ENCODE peak calls at places on chromosomes 3 and 15, in four cellular contexts. X, Q, J and S are unnamed samples.

GRCh38 chr15:76197703-76198455 is 113.4 kb downstream of the ETFA start:
- DNase-seq in X (peak; percentile 69), Q (peak; percentile 39), J (no peak), S (no peak)

GRCh38 chr15:45499426-45499825 is 23.1 kb downstream of the SLC30A4 start:
- DNase-seq in X (no peak), Q (no peak), J (no peak), S (no peak)

GRCh38 chr3:177596822-177597271 is 399.6 kb upstream of the TBL1XR1 start:
- DNase-seq in X (no peak), Q (no peak), J (no peak), S (no peak)

GRCh38 chr3:99111235-99111634 is 209.7 kb upstream of the DCBLD2 start:
- DNase-seq in X (no peak), Q (no peak), J (no peak), S (no peak)

GRCh38 chr3:116263842-116264545 is 181.3 kb downstream of the LSAMP start:
- DNase-seq in X (no peak), Q (no peak), J (no peak), S (no peak)

GRCh38 chr3:156957715-156958114 is 131.6 kb downstream of the LEKR1 start:
- DNase-seq in X (no peak), Q (no peak), J (no peak), S (no peak)

GRCh38 chr3:156383433-156384025 is 171.4 kb downstream of the SSR3 start:
- DNase-seq in X (no peak), Q (no peak), J (no peak), S (no peak)

GRCh38 chr3:182255095-182255600 is 538.2 kb upstream of the ATP11B start:
- DNase-seq in X (no peak), Q (no peak), J (no peak), S (no peak)

GRCh38 chr3:70094197-70094596 is 94.7 kb downstream of the SAMMSON start:
- DNase-seq in X (no peak), Q (no peak), J (no peak), S (no peak)

GRCh38 chr3:129482721-129483120 is 42.7 kb downstream of the IFT122 start:
- DNase-seq in X (no peak), Q (no peak), J (no peak), S (no peak)

GRCh38 chr15:63833246-63833696 is 477 bp downstream of the HERC1 start:
- DNase-seq in X (peak; percentile 40), Q (peak; percentile 50), J (no peak), S (peak; percentile 65)

GRCh38 chr3:194425399-194425798 is 26.3 kb upstream of the GP5 start:
- DNase-seq in X (no peak), Q (no peak), J (no peak), S (no peak)

GRCh38 chr15:83174891-83175290 is 32.7 kb downstream of the HDGFL3 start:
- DNase-seq in X (no peak), Q (no peak), J (no peak), S (no peak)

GRCh38 chr3:52023860-52024764 is 28.4 kb upstream of the RPL29 start:
- DNase-seq in X (no peak), Q (no peak), J (no peak), S (no peak)

GRCh38 chr3:109081746-109082510 is 36.0 kb downstream of the MORC1 start:
- DNase-seq in X (peak; percentile 30), Q (peak; percentile 14), J (no peak), S (no peak)

GRCh38 chr3:129315386-129315991 is 36.8 kb downstream of the HMCES start:
- DNase-seq in X (peak; percentile 44), Q (peak; percentile 44), J (no peak), S (peak; percentile 64)

GRCh38 chr3:184298759-184299487 is at the start of gene PSMD2:
- DNase-seq in X (peak; percentile 98), Q (peak; percentile 99), J (peak; percentile 92), S (peak; percentile 99)

GRCh38 chr3:50167069-50167781 is 12.1 kb downstream of the SEMA3F start:
- DNase-seq in X (peak; percentile 48), Q (peak; percentile 59), J (no peak), S (no peak)

GRCh38 chr3:133837487-133838295 is 32.1 kb downstream of the SRPRB start:
- DNase-seq in X (no peak), Q (no peak), J (no peak), S (no peak)

GRCh38 chr15:62844564-62845235 is 197.8 kb upstream of the TPM1 start:
- DNase-seq in X (no peak), Q (no peak), J (no peak), S (no peak)

GRCh38 chr3:47877288-47877687 is 74.3 kb downstream of the DHX30 start:
- DNase-seq in X (no peak), Q (no peak), J (no peak), S (no peak)

GRCh38 chr3:44661189-44661588 is 12.7 kb downstream of the ZNF35 start:
- DNase-seq in X (no peak), Q (no peak), J (no peak), S (no peak)
- TF ChIP-seq CTCF in X (no peak), Q (peak; percentile 12), J (no peak), S (no peak)

GRCh38 chr3:170130532-170130931 is 51.0 kb downstream of the PHC3 start:
- DNase-seq in X (no peak), Q (no peak), J (no peak), S (no peak)

GRCh38 chr3:170132335-170132734 is 49.2 kb downstream of the PHC3 start:
- DNase-seq in X (no peak), Q (no peak), J (no peak), S (no peak)

GRCh38 chr3:170128977-170129431 is 52.5 kb downstream of the PHC3 start:
- DNase-seq in X (no peak), Q (no peak), J (no peak), S (no peak)

DNA sequence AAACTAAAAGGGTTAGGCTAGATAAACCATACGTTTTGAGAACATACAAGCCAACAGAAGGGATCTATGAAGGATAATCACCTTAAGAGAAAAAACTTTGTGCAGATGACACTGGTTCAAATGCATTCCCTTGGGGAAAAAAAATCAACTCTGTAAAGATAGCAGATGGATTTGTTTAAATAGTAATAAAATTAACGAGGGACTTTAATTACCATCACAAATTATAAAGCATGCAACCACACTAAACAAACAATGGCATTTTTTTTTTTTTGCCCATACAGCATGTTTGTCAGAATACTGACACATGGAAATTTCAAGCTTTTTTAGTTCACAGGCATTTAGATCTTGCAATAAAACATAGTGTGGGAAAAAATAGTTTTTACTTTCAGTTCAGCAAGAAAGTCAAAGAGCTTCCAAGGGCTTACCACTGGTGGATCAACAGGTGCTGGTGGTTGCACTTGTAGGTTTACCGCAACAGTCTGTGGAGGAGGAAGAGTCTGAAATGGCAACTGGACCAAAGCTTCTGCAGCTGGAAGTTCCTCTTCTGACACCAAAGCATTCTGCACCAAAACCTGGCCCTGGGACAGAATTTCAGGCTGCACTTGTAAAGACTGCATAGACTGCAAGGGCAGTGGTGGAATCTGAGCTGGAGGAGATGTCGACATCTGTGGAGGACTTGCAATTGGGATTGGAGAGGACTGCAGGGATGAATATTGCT is 53.1 kb downstream of the PHC3 start:
- DNase-seq in X (no peak), Q (peak; percentile 48), J (no peak), S (no peak)
- H3K4me1 ChIP-seq in X (peaks cover 5% of the 10 kb centered on the region), Q (no peaks in the 10 kb centered on the region), J (no peaks in the 10 kb centered on the region), S (no peaks in the 10 kb centered on the region)

GRCh38 chr3:138066383-138066782 is 49.0 kb downstream of the DZIP1L start:
- DNase-seq in X (no peak), Q (no peak), J (no peak), S (no peak)
- TF ChIP-seq EP300 in X (no peak), Q (no peak), J (no peak), S (no peak)

GRCh38 chr3:120440762-120441161 is 10.0 kb downstream of the FSTL1 start:
- DNase-seq in X (no peak), Q (no peak), J (no peak), S (no peak)

GRCh38 chr3:120445654-120446053 is 5.1 kb downstream of the FSTL1 start:
- DNase-seq in X (no peak), Q (no peak), J (no peak), S (no peak)

GRCh38 chr3:120440001-120440703 is 10.6 kb downstream of the FSTL1 start:
- DNase-seq in X (no peak), Q (no peak), J (no peak), S (no peak)

GRCh38 chr3:120441776-120442175 is 9.0 kb downstream of the FSTL1 start:
- DNase-seq in X (no peak), Q (no peak), J (no peak), S (no peak)

DNA sequence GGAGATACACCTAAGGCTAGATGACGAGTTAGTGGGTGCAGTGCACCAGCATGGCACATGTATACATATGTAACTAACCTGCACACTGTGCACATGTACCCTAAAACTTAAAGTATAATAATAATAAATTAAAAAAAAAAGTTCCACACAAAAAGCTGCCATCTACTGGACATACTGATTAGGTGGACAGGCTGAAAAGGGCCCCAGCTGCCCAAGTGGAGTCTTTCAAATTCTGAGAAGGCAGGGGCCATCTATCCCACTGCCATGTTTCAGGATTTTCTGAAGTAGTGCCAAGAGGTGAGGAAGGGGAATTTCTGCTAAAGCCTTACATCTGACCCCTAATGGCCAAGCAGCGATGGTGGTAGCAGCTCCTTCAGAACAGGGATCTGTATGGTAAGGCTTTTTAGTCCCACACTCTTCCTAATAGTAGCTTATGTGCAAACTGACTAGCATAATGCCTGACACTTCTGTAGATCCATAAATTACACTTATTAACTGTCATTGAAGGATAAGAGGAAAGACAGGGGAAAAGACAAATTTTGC is 7.7 kb downstream of the FSTL1 start:
- DNase-seq in X (no peak), Q (no peak), J (no peak), S (no peak)
- TF ChIP-seq CTCF in X (no peak), Q (no peak), J (no peak), S (no peak)